ENCODE peak calls at places on chromosomes 12 and 14, in six cellular contexts. M is adrenal gland, P is GM04504, V is neural progenitor cell, D is GM12865, Z is ELR. N is an unnamed sample.

GRCh38 chr12:56763753-56764657 is 881 bp downstream of the HSD17B6 start:
- DNase-seq in M (no peak), P (peak), V (no peak), D (no peak), Z (peak), N (peak)

GRCh38 chr12:123273166-123273565 is 1.5 kb upstream of the CDK2AP1 start:
- DNase-seq in M (no peak), P (no peak), V (no peak), D (no peak), Z (no peak), N (no peak)

GRCh38 chr14:31965735-31966598 is 111.1 kb upstream of the ARHGAP5 start:
- DNase-seq in M (peak), P (no peak), V (no peak), D (no peak), Z (no peak), N (no peak)

GRCh38 chr14:75084513-75084912 is 15.1 kb downstream of the ZC2HC1C start:
- DNase-seq in M (no peak), P (no peak), V (no peak), D (no peak), Z (peak), N (no peak)

GRCh38 chr12:104219908-104220404 is 4.4 kb downstream of the TXNRD1 start:
- DNase-seq in M (peak), P (peak), V (no peak), D (no peak), Z (peak), N (peak)

GRCh38 chr12:1630827-1631591 is 2.0 kb downstream of the WNT5B start:
- DNase-seq in M (no peak), P (no peak), V (peak), D (no peak), Z (peak), N (no peak)

GRCh38 chr12:74722709-74723108 is 185.1 kb downstream of the ATXN7L3B start:
- DNase-seq in M (no peak), P (no peak), V (no peak), D (no peak), Z (no peak), N (no peak)

GRCh38 chr12:119742700-119743099 is 74.8 kb downstream of the PRKAB1 start:
- DNase-seq in M (no peak), P (no peak), V (no peak), D (no peak), Z (no peak), N (no peak)

GRCh38 chr12:130716918-130717306 is 813 bp upstream of the RIMBP2 start:
- DNase-seq in M (no peak), P (no peak), V (peak), D (peak), Z (no peak), N (no peak)

GRCh38 chr12:26193539-26193938 is 1.8 kb upstream of the SSPN start:
- DNase-seq in M (no peak), P (no peak), V (no peak), D (no peak), Z (no peak), N (no peak)

GRCh38 chr14:67557118-67557517 is 24.0 kb downstream of the PLEKHH1 start:
- DNase-seq in M (no peak), P (no peak), V (no peak), D (no peak), Z (peak), N (no peak)

GRCh38 chr14:104348741-104349140 is 210.4 kb downstream of the KIF26A start:
- DNase-seq in M (no peak), P (no peak), V (no peak), D (no peak), Z (no peak), N (no peak)

GRCh38 chr14:52589646-52590045 is 37.0 kb downstream of the GPR137C start:
- DNase-seq in M (no peak), P (no peak), V (no peak), D (no peak), Z (peak), N (no peak)

GRCh38 chr14:34021096-34021495 is 70.2 kb upstream of the EGLN3 start:
- DNase-seq in M (no peak), P (no peak), V (no peak), D (no peak), Z (no peak), N (no peak)

GRCh38 chr12:85559534-85559933 is 276.7 kb downstream of the RASSF9 start:
- DNase-seq in M (no peak), P (no peak), V (no peak), D (no peak), Z (peak), N (no peak)

GRCh38 chr12:57248934-57249742 is 1.8 kb downstream of the STAC3 start:
- DNase-seq in M (no peak), P (no peak), V (no peak), D (no peak), Z (no peak), N (no peak)

GRCh38 chr14:64761441-64762043 is 57.3 kb downstream of the PLEKHG3 start:
- DNase-seq in M (no peak), P (no peak), V (no peak), D (no peak), Z (peak), N (no peak)

GRCh38 chr14:75479770-75480600 is 42.3 kb upstream of the BATF start:
- DNase-seq in M (no peak), P (no peak), V (peak), D (peak), Z (no peak), N (no peak)

GRCh38 chr12:108879615-108880254 is at the start of gene DAO:
- DNase-seq in M (no peak), P (no peak), V (no peak), D (no peak), Z (no peak), N (no peak)

GRCh38 chr14:53391631-53392030 is 238.5 kb upstream of the DDHD1 start:
- DNase-seq in M (no peak), P (no peak), V (no peak), D (no peak), Z (peak), N (peak)

GRCh38 chr12:48788852-48789775 is at the start of gene ADCY6:
- DNase-seq in M (peak), P (no peak), V (peak), D (no peak), Z (peak), N (peak)

GRCh38 chr14:76759589-76759988 is 1.7 kb upstream of the VASH1 start:
- DNase-seq in M (no peak), P (no peak), V (no peak), D (no peak), Z (no peak), N (no peak)

GRCh38 chr14:71554323-71554722 is 377.9 kb upstream of the RGS6 start:
- DNase-seq in M (no peak), P (no peak), V (no peak), D (peak), Z (no peak), N (no peak)

GRCh38 chr14:44979740-44980346 is 17.9 kb downstream of the TOGARAM1 start:
- DNase-seq in M (peak), P (no peak), V (no peak), D (no peak), Z (no peak), N (no peak)

GRCh38 chr12:60266381-60266852 is 670.6 kb downstream of the SLC16A7 start:
- DNase-seq in M (no peak), P (no peak), V (no peak), D (no peak), Z (peak), N (peak)

GRCh38 chr12:92297932-92298681 is 152.5 kb upstream of the BTG1 start:
- DNase-seq in M (no peak), P (peak), V (no peak), D (peak), Z (peak), N (peak)

GRCh38 chr12:18135509-18135908 is 45.5 kb upstream of the RERGL start:
- DNase-seq in M (no peak), P (no peak), V (no peak), D (no peak), Z (peak), N (peak)

GRCh38 chr14:91108941-91109611 is 4.8 kb upstream of the DGLUCY start:
- DNase-seq in M (no peak), P (no peak), V (no peak), D (peak), Z (no peak), N (no peak)

GRCh38 chr12:9649532-9649940 is 20.0 kb upstream of the CLEC2D start:
- DNase-seq in M (no peak), P (no peak), V (peak), D (peak), Z (peak), N (no peak)

GRCh38 chr12:71475280-71475679 is 35.7 kb downstream of the LGR5 start:
- DNase-seq in M (no peak), P (peak), V (no peak), D (no peak), Z (no peak), N (peak)

GRCh38 chr14:37230551-37231194 is 32.9 kb downstream of the MIPOL1 start:
- DNase-seq in M (no peak), P (peak), V (peak), D (peak), Z (peak), N (peak)

GRCh38 chr14:21748869-21749303 is 75.3 kb upstream of the OR4E1 start:
- DNase-seq in M (no peak), P (no peak), V (peak), D (peak), Z (peak), N (peak)

GRCh38 chr14:96629082-96629481 is 126.9 kb downstream of the PAPOLA start:
- DNase-seq in M (no peak), P (no peak), V (no peak), D (no peak), Z (no peak), N (no peak)

GRCh38 chr12:42483534-42483857 is 106.0 kb downstream of the PRICKLE1 start:
- DNase-seq in M (peak), P (no peak), V (no peak), D (no peak), Z (no peak), N (peak)

GRCh38 chr14:60515244-60515695 is 6.3 kb downstream of the SIX6 start:
- DNase-seq in M (no peak), P (no peak), V (no peak), D (no peak), Z (no peak), N (peak)

GRCh38 chr12:117874842-117875434 is 93.9 kb downstream of the KSR2 start:
- DNase-seq in M (peak), P (peak), V (peak), D (peak), Z (peak), N (peak)

N was measured in GM03348.